ENCODE peak calls at places on chromosome 12, in seven cellular contexts. One of them, this sample, is unnamed.
A peak's percentile ranks its signal among the peaks of the same experiment; 100 is the strongest.

GRCh38 chr12:120361506-120362208 is 7.3 kb downstream of the MSI1 start:
- DNase-seq in fibroblast of lung: peak; percentile 85
- DNase-seq in lower lobe of right lung: no peak
- DNase-seq in psoas muscle: peak; percentile 53
- DNase-seq in pancreas: peak; percentile 40
- DNase-seq in stomach: peak; percentile 69
- DNase-seq in uterus: peak; percentile 45
- DNase-seq in this sample: no peak

GRCh38 chr12:124388038-124388676 is 93.3 kb downstream of the RFLNA start:
- DNase-seq in fibroblast of lung: no peak
- DNase-seq in lower lobe of right lung: no peak
- DNase-seq in psoas muscle: no peak
- DNase-seq in pancreas: no peak
- DNase-seq in stomach: no peak
- DNase-seq in uterus: no peak
- DNase-seq in this sample: no peak

GRCh38 chr12:64611430-64612286 is 1.4 kb downstream of the RASSF3 start:
- DNase-seq in fibroblast of lung: peak; percentile 29
- DNase-seq in lower lobe of right lung: peak; percentile 59
- DNase-seq in psoas muscle: no peak
- DNase-seq in pancreas: peak; percentile 34
- DNase-seq in stomach: peak; percentile 64
- DNase-seq in uterus: peak; percentile 52
- DNase-seq in this sample: no peak

GRCh38 chr12:124699878-124700277 is 132.5 kb upstream of the NCOR2 start:
- DNase-seq in fibroblast of lung: no peak
- DNase-seq in lower lobe of right lung: peak; percentile 86
- DNase-seq in psoas muscle: no peak
- DNase-seq in pancreas: no peak
- DNase-seq in stomach: peak; percentile 56
- DNase-seq in uterus: no peak
- DNase-seq in this sample: no peak

GRCh38 chr12:57046947-57047890 is 2.7 kb downstream of the MYO1A start:
- DNase-seq in fibroblast of lung: no peak
- DNase-seq in lower lobe of right lung: no peak
- DNase-seq in psoas muscle: no peak
- DNase-seq in pancreas: no peak
- DNase-seq in stomach: no peak
- DNase-seq in uterus: no peak
- DNase-seq in this sample: no peak

GRCh38 chr12:110179291-110179690 is 55.1 kb downstream of the IFT81 start:
- DNase-seq in fibroblast of lung: peak; percentile 72
- DNase-seq in lower lobe of right lung: no peak
- DNase-seq in psoas muscle: no peak
- DNase-seq in pancreas: no peak
- DNase-seq in stomach: no peak
- DNase-seq in uterus: no peak
- DNase-seq in this sample: no peak

GRCh38 chr12:15627995-15628945 is 160.9 kb downstream of the EPS8 start:
- DNase-seq in fibroblast of lung: peak; percentile 67
- DNase-seq in lower lobe of right lung: no peak
- DNase-seq in psoas muscle: no peak
- DNase-seq in pancreas: no peak
- DNase-seq in stomach: no peak
- DNase-seq in uterus: no peak
- DNase-seq in this sample: no peak

GRCh38 chr12:131390408-131391100 is 320.3 kb upstream of the SFSWAP start:
- DNase-seq in fibroblast of lung: no peak
- DNase-seq in lower lobe of right lung: no peak
- DNase-seq in psoas muscle: no peak
- DNase-seq in pancreas: no peak
- DNase-seq in stomach: no peak
- DNase-seq in uterus: no peak
- DNase-seq in this sample: no peak

GRCh38 chr12:101782544-101782855 is 43.2 kb upstream of the SYCP3 start:
- DNase-seq in fibroblast of lung: peak; percentile 69
- DNase-seq in lower lobe of right lung: no peak
- DNase-seq in psoas muscle: no peak
- DNase-seq in pancreas: no peak
- DNase-seq in stomach: no peak
- DNase-seq in uterus: no peak
- DNase-seq in this sample: no peak

GRCh38 chr12:116820077-116820656 is 61.1 kb downstream of the HRK start:
- DNase-seq in fibroblast of lung: no peak
- DNase-seq in lower lobe of right lung: no peak
- DNase-seq in psoas muscle: no peak
- DNase-seq in pancreas: no peak
- DNase-seq in stomach: no peak
- DNase-seq in uterus: no peak
- DNase-seq in this sample: no peak

GRCh38 chr12:128180166-128180565 is 86.8 kb upstream of the TMEM132C start:
- DNase-seq in fibroblast of lung: no peak
- DNase-seq in lower lobe of right lung: no peak
- DNase-seq in psoas muscle: no peak
- DNase-seq in pancreas: no peak
- DNase-seq in stomach: no peak
- DNase-seq in uterus: no peak
- DNase-seq in this sample: no peak

GRCh38 chr12:120094485-120094884 is 22.1 kb downstream of the RAB35 start:
- DNase-seq in fibroblast of lung: no peak
- DNase-seq in lower lobe of right lung: no peak
- DNase-seq in psoas muscle: no peak
- DNase-seq in pancreas: no peak
- DNase-seq in stomach: no peak
- DNase-seq in uterus: no peak
- DNase-seq in this sample: no peak

GRCh38 chr12:65293735-65294134 is 15.3 kb downstream of the MSRB3 start:
- DNase-seq in fibroblast of lung: no peak
- DNase-seq in lower lobe of right lung: no peak
- DNase-seq in psoas muscle: no peak
- DNase-seq in pancreas: no peak
- DNase-seq in stomach: no peak
- DNase-seq in uterus: no peak
- DNase-seq in this sample: no peak

GRCh38 chr12:93851245-93851665 is 174.1 kb downstream of the CRADD start:
- DNase-seq in fibroblast of lung: no peak
- DNase-seq in lower lobe of right lung: no peak
- DNase-seq in psoas muscle: no peak
- DNase-seq in pancreas: no peak
- DNase-seq in stomach: no peak
- DNase-seq in uterus: no peak
- DNase-seq in this sample: no peak

GRCh38 chr12:26658991-26659390 is 174.0 kb downstream of the ITPR2 start:
- DNase-seq in fibroblast of lung: peak; percentile 59
- DNase-seq in lower lobe of right lung: no peak
- DNase-seq in psoas muscle: no peak
- DNase-seq in pancreas: no peak
- DNase-seq in stomach: no peak
- DNase-seq in uterus: no peak
- DNase-seq in this sample: no peak

GRCh38 chr12:63826002-63826585 is 18.4 kb upstream of the SRGAP1 start:
- DNase-seq in fibroblast of lung: peak; percentile 56
- DNase-seq in lower lobe of right lung: no peak
- DNase-seq in psoas muscle: no peak
- DNase-seq in pancreas: no peak
- DNase-seq in stomach: no peak
- DNase-seq in uterus: no peak
- DNase-seq in this sample: no peak

GRCh38 chr12:53051058-53051880 is 1.4 kb downstream of the TNS2 start:
- DNase-seq in fibroblast of lung: peak; percentile 55
- DNase-seq in lower lobe of right lung: no peak
- DNase-seq in psoas muscle: peak; percentile 84
- DNase-seq in pancreas: peak; percentile 56
- DNase-seq in stomach: peak; percentile 59
- DNase-seq in uterus: peak; percentile 78
- DNase-seq in this sample: no peak

GRCh38 chr12:22318122-22318737 is 16.3 kb downstream of the ST8SIA1 start:
- DNase-seq in fibroblast of lung: peak; percentile 75
- DNase-seq in lower lobe of right lung: no peak
- DNase-seq in psoas muscle: no peak
- DNase-seq in pancreas: no peak
- DNase-seq in stomach: no peak
- DNase-seq in uterus: no peak
- DNase-seq in this sample: no peak

GRCh38 chr12:111598637-111599458 is at the start of gene ATXN2:
- DNase-seq in fibroblast of lung: no peak
- DNase-seq in lower lobe of right lung: peak; percentile 76
- DNase-seq in psoas muscle: peak; percentile 75
- DNase-seq in pancreas: peak; percentile 59
- DNase-seq in stomach: peak; percentile 55
- DNase-seq in uterus: peak; percentile 67
- DNase-seq in this sample: no peak

GRCh38 chr12:78392918-78393317 is 471.7 kb upstream of the SYT1 start:
- DNase-seq in fibroblast of lung: peak; percentile 27
- DNase-seq in lower lobe of right lung: no peak
- DNase-seq in psoas muscle: no peak
- DNase-seq in pancreas: no peak
- DNase-seq in stomach: no peak
- DNase-seq in uterus: no peak
- DNase-seq in this sample: no peak

GRCh38 chr12:12010277-12011031 is 60.3 kb upstream of the BCL2L14 start:
- DNase-seq in fibroblast of lung: peak; percentile 93
- DNase-seq in lower lobe of right lung: peak; percentile 70
- DNase-seq in psoas muscle: peak; percentile 43
- DNase-seq in pancreas: no peak
- DNase-seq in stomach: no peak
- DNase-seq in uterus: no peak
- DNase-seq in this sample: no peak

GRCh38 chr12:102169922-102170698 is 27.5 kb downstream of the PMCH start:
- DNase-seq in fibroblast of lung: peak; percentile 11
- DNase-seq in lower lobe of right lung: no peak
- DNase-seq in psoas muscle: no peak
- DNase-seq in pancreas: no peak
- DNase-seq in stomach: no peak
- DNase-seq in uterus: no peak
- DNase-seq in this sample: no peak

GRCh38 chr12:16454481-16454880 is 107.0 kb downstream of the MGST1 start:
- DNase-seq in fibroblast of lung: peak; percentile 39
- DNase-seq in lower lobe of right lung: no peak
- DNase-seq in psoas muscle: no peak
- DNase-seq in pancreas: no peak
- DNase-seq in stomach: no peak
- DNase-seq in uterus: no peak
- DNase-seq in this sample: no peak

GRCh38 chr12:26196424-26196722 is 1.0 kb downstream of the SSPN start:
- DNase-seq in fibroblast of lung: peak; percentile 43
- DNase-seq in lower lobe of right lung: no peak
- DNase-seq in psoas muscle: no peak
- DNase-seq in pancreas: no peak
- DNase-seq in stomach: no peak
- DNase-seq in uterus: no peak
- DNase-seq in this sample: no peak

GRCh38 chr12:110858848-110859247 is 12.1 kb downstream of the CCDC63 start:
- DNase-seq in fibroblast of lung: peak; percentile 67
- DNase-seq in lower lobe of right lung: no peak
- DNase-seq in psoas muscle: no peak
- DNase-seq in pancreas: no peak
- DNase-seq in stomach: no peak
- DNase-seq in uterus: no peak
- DNase-seq in this sample: no peak

GRCh38 chr12:45705404-45705803 is 24.1 kb upstream of the ARID2 start:
- DNase-seq in fibroblast of lung: no peak
- DNase-seq in lower lobe of right lung: no peak
- DNase-seq in psoas muscle: no peak
- DNase-seq in pancreas: no peak
- DNase-seq in stomach: no peak
- DNase-seq in uterus: no peak
- DNase-seq in this sample: no peak

GRCh38 chr12:47218191-47218654 is 138.5 kb upstream of the AMIGO2 start:
- DNase-seq in fibroblast of lung: no peak
- DNase-seq in lower lobe of right lung: no peak
- DNase-seq in psoas muscle: no peak
- DNase-seq in pancreas: no peak
- DNase-seq in stomach: no peak
- DNase-seq in uterus: no peak
- DNase-seq in this sample: no peak

GRCh38 chr12:47212701-47213039 is 132.9 kb upstream of the AMIGO2 start:
- DNase-seq in fibroblast of lung: no peak
- DNase-seq in lower lobe of right lung: no peak
- DNase-seq in psoas muscle: no peak
- DNase-seq in pancreas: no peak
- DNase-seq in stomach: no peak
- DNase-seq in uterus: no peak
- DNase-seq in this sample: no peak

GRCh38 chr12:47214001-47214619 is 134.4 kb upstream of the AMIGO2 start:
- DNase-seq in fibroblast of lung: no peak
- DNase-seq in lower lobe of right lung: no peak
- DNase-seq in psoas muscle: no peak
- DNase-seq in pancreas: no peak
- DNase-seq in stomach: no peak
- DNase-seq in uterus: no peak
- DNase-seq in this sample: no peak

GRCh38 chr12:47216150-47216677 is 136.5 kb upstream of the AMIGO2 start:
- DNase-seq in fibroblast of lung: no peak
- DNase-seq in lower lobe of right lung: peak; percentile 60
- DNase-seq in psoas muscle: no peak
- DNase-seq in pancreas: no peak
- DNase-seq in stomach: no peak
- DNase-seq in uterus: no peak
- DNase-seq in this sample: no peak

GRCh38 chr12:47214771-47215170 is 135.0 kb upstream of the AMIGO2 start:
- DNase-seq in fibroblast of lung: no peak
- DNase-seq in lower lobe of right lung: no peak
- DNase-seq in psoas muscle: no peak
- DNase-seq in pancreas: no peak
- DNase-seq in stomach: no peak
- DNase-seq in uterus: no peak
- DNase-seq in this sample: no peak
- H3K4me3 ChIP-seq in fibroblast of lung: no peak overlapping the region
- H3K4me3 ChIP-seq in lower lobe of right lung: peak overlapping the region; percentile 40
- H3K4me3 ChIP-seq in psoas muscle: no peak overlapping the region
- H3K4me3 ChIP-seq in pancreas: no peak overlapping the region
- H3K4me3 ChIP-seq in stomach: peak overlapping the region; percentile 25
- H3K4me3 ChIP-seq in uterus: no peak overlapping the region
- H3K4me3 ChIP-seq in this sample: no peak overlapping the region

GRCh38 chr12:58415716-58416115 is 474.3 kb downstream of the ATP23 start:
- DNase-seq in fibroblast of lung: no peak
- DNase-seq in lower lobe of right lung: no peak
- DNase-seq in psoas muscle: no peak
- DNase-seq in pancreas: no peak
- DNase-seq in stomach: no peak
- DNase-seq in uterus: no peak
- DNase-seq in this sample: no peak
- H3K4me1 ChIP-seq in fibroblast of lung: peaks cover 17% of the 10 kb centered on the region
- H3K4me1 ChIP-seq in lower lobe of right lung: no peaks in the 10 kb centered on the region
- H3K4me1 ChIP-seq in psoas muscle: no peaks in the 10 kb centered on the region
- H3K4me1 ChIP-seq in pancreas: no peaks in the 10 kb centered on the region
- H3K4me1 ChIP-seq in stomach: peaks cover 17% of the 10 kb centered on the region
- H3K4me1 ChIP-seq in uterus: peaks cover 6% of the 10 kb centered on the region
- H3K4me1 ChIP-seq in this sample: no peaks in the 10 kb centered on the region

GRCh38 chr12:29901585-29901984 is 117.8 kb upstream of the TMTC1 start:
- DNase-seq in fibroblast of lung: no peak
- DNase-seq in lower lobe of right lung: no peak
- DNase-seq in psoas muscle: no peak
- DNase-seq in pancreas: no peak
- DNase-seq in stomach: no peak
- DNase-seq in uterus: no peak
- DNase-seq in this sample: no peak
- TF ChIP-seq CTCF in fibroblast of lung: no peak
- TF ChIP-seq CTCF in lower lobe of right lung: no peak
- TF ChIP-seq CTCF in psoas muscle: no peak
- TF ChIP-seq CTCF in pancreas: no peak
- TF ChIP-seq CTCF in stomach: no peak
- TF ChIP-seq CTCF in uterus: no peak
- TF ChIP-seq CTCF in this sample: no peak

GRCh38 chr12:85457026-85457425 is 177.0 kb downstream of the ALX1 start:
- DNase-seq in fibroblast of lung: no peak
- DNase-seq in lower lobe of right lung: no peak
- DNase-seq in psoas muscle: no peak
- DNase-seq in pancreas: no peak
- DNase-seq in stomach: no peak
- DNase-seq in uterus: no peak
- DNase-seq in this sample: no peak
- H3K4me3 ChIP-seq in fibroblast of lung: no peak overlapping the region
- H3K4me3 ChIP-seq in lower lobe of right lung: no peak overlapping the region
- H3K4me3 ChIP-seq in psoas muscle: no peak overlapping the region
- H3K4me3 ChIP-seq in pancreas: no peak overlapping the region
- H3K4me3 ChIP-seq in stomach: no peak overlapping the region
- H3K4me3 ChIP-seq in uterus: no peak overlapping the region
- H3K4me3 ChIP-seq in this sample: no peak overlapping the region